ENCODE peak calls at places on chromosomes 1 and 21, in five cellular contexts. One of them, this sample, is unnamed. For H3K27me3, the result is how much of the 10 kb centered on the place peaks cover.

GRCh38 chr1:115266729-115267421 is 71.2 kb downstream of the NGF start:
- DNase-seq in mammary epithelial cell: peak
- DNase-seq in neuronal stem cell: no peak
- DNase-seq in GM23338: no peak
- DNase-seq in neural progenitor cell: no peak
- DNase-seq in this sample: no peak

GRCh38 chr1:178275553-178275952 is 181.6 kb downstream of the RASAL2 start:
- DNase-seq in mammary epithelial cell: no peak
- DNase-seq in neural progenitor cell: no peak
- DNase-seq in neuronal stem cell: no peak
- DNase-seq in GM23338: no peak
- DNase-seq in this sample: no peak

GRCh38 chr1:41919764-41920397 is 1.2 kb upstream of the HIVEP3 start:
- DNase-seq in GM23338: peak
- DNase-seq in mammary epithelial cell: no peak
- DNase-seq in neural progenitor cell: peak
- DNase-seq in neuronal stem cell: no peak
- DNase-seq in this sample: peak

GRCh38 chr1:206978259-206978658 is 8.0 kb upstream of the FCAMR start:
- DNase-seq in neural progenitor cell: no peak
- DNase-seq in mammary epithelial cell: no peak
- DNase-seq in GM23338: no peak
- DNase-seq in neuronal stem cell: no peak
- DNase-seq in this sample: no peak

GRCh38 chr1:157782946-157783345 is 6.0 kb upstream of the FCRL2 start:
- DNase-seq in neuronal stem cell: no peak
- DNase-seq in mammary epithelial cell: no peak
- DNase-seq in neural progenitor cell: no peak
- DNase-seq in GM23338: no peak
- DNase-seq in this sample: peak

GRCh38 chr1:32876341-32877210 is 5.9 kb upstream of the FNDC5 start:
- DNase-seq in mammary epithelial cell: no peak
- DNase-seq in neuronal stem cell: no peak
- DNase-seq in GM23338: peak
- DNase-seq in neural progenitor cell: peak
- DNase-seq in this sample: peak

GRCh38 chr1:37946703-37947360 is at the start of gene INPP5B:
- DNase-seq in GM23338: peak
- DNase-seq in neural progenitor cell: peak
- DNase-seq in neuronal stem cell: peak
- DNase-seq in mammary epithelial cell: no peak
- DNase-seq in this sample: peak

GRCh38 chr1:196723325-196724185 is 51.1 kb upstream of the CFHR3 start:
- DNase-seq in neuronal stem cell: peak
- DNase-seq in GM23338: peak
- DNase-seq in neural progenitor cell: peak
- DNase-seq in mammary epithelial cell: peak
- DNase-seq in this sample: peak

GRCh38 chr1:41623736-41624135 is 139.3 kb upstream of the EDN2 start:
- DNase-seq in neuronal stem cell: no peak
- DNase-seq in GM23338: no peak
- DNase-seq in neural progenitor cell: no peak
- DNase-seq in mammary epithelial cell: no peak
- DNase-seq in this sample: no peak

GRCh38 chr1:174013864-174014418 is 8.2 kb downstream of the RC3H1 start:
- DNase-seq in GM23338: no peak
- DNase-seq in neural progenitor cell: no peak
- DNase-seq in neuronal stem cell: no peak
- DNase-seq in mammary epithelial cell: peak
- DNase-seq in this sample: no peak

GRCh38 chr1:154987326-154987725 is 4.2 kb downstream of the FLAD1 start:
- DNase-seq in neural progenitor cell: no peak
- DNase-seq in mammary epithelial cell: no peak
- DNase-seq in neuronal stem cell: no peak
- DNase-seq in GM23338: no peak
- DNase-seq in this sample: no peak

GRCh38 chr1:110035236-110035752 is 870 bp downstream of the STRIP1 start:
- DNase-seq in GM23338: peak
- DNase-seq in neural progenitor cell: no peak
- DNase-seq in mammary epithelial cell: peak
- DNase-seq in neuronal stem cell: peak
- DNase-seq in this sample: no peak

GRCh38 chr1:77925536-77925935 is 37.1 kb downstream of the NEXN start:
- DNase-seq in neuronal stem cell: no peak
- DNase-seq in neural progenitor cell: no peak
- DNase-seq in mammary epithelial cell: no peak
- DNase-seq in GM23338: no peak
- DNase-seq in this sample: no peak

GRCh38 chr1:108200627-108201106 is 524 bp upstream of the SLC25A24 start:
- DNase-seq in mammary epithelial cell: peak
- DNase-seq in neuronal stem cell: no peak
- DNase-seq in neural progenitor cell: peak
- DNase-seq in GM23338: peak
- DNase-seq in this sample: peak

GRCh38 chr21:25638634-25639166 is 358 bp upstream of the JAM2 start:
- DNase-seq in mammary epithelial cell: no peak
- DNase-seq in neural progenitor cell: no peak
- DNase-seq in GM23338: no peak
- DNase-seq in neuronal stem cell: peak
- DNase-seq in this sample: no peak

GRCh38 chr1:68379085-68379478 is 70.7 kb downstream of the RPE65 start:
- DNase-seq in neural progenitor cell: no peak
- DNase-seq in GM23338: no peak
- DNase-seq in mammary epithelial cell: peak
- DNase-seq in neuronal stem cell: no peak
- DNase-seq in this sample: no peak

GRCh38 chr1:241992734-241993133 is 6.2 kb downstream of the MAP1LC3C start:
- DNase-seq in mammary epithelial cell: peak
- DNase-seq in neuronal stem cell: no peak
- DNase-seq in neural progenitor cell: no peak
- DNase-seq in GM23338: no peak
- DNase-seq in this sample: no peak

GRCh38 chr21:26587621-26588260 is 14.7 kb upstream of the CYYR1 start:
- DNase-seq in neural progenitor cell: no peak
- DNase-seq in neuronal stem cell: no peak
- DNase-seq in mammary epithelial cell: peak
- DNase-seq in GM23338: no peak
- DNase-seq in this sample: no peak

GRCh38 chr1:92961131-92961895 is at the start of gene DIPK1A:
- DNase-seq in GM23338: peak
- DNase-seq in mammary epithelial cell: peak
- DNase-seq in neural progenitor cell: peak
- DNase-seq in neuronal stem cell: peak
- DNase-seq in this sample: peak

GRCh38 chr1:17027403-17027802 is 15.7 kb upstream of the ATP13A2 start:
- DNase-seq in neuronal stem cell: no peak
- DNase-seq in mammary epithelial cell: no peak
- DNase-seq in neural progenitor cell: no peak
- DNase-seq in GM23338: no peak
- DNase-seq in this sample: no peak

GRCh38 chr1:228151170-228151513 is 1.4 kb downstream of the GJC2 start:
- DNase-seq in neural progenitor cell: no peak
- DNase-seq in neuronal stem cell: no peak
- DNase-seq in GM23338: no peak
- DNase-seq in mammary epithelial cell: no peak
- DNase-seq in this sample: no peak

GRCh38 chr1:228150458-228151169 is 884 bp downstream of the GJC2 start:
- DNase-seq in mammary epithelial cell: no peak
- DNase-seq in GM23338: no peak
- DNase-seq in neural progenitor cell: no peak
- DNase-seq in neuronal stem cell: no peak
- DNase-seq in this sample: no peak

GRCh38 chr1:228151526-228151925 is 1.8 kb downstream of the GJC2 start:
- DNase-seq in neuronal stem cell: no peak
- DNase-seq in GM23338: no peak
- DNase-seq in mammary epithelial cell: no peak
- DNase-seq in neural progenitor cell: no peak
- DNase-seq in this sample: no peak

GRCh38 chr1:228152918-228153258 is 3.2 kb downstream of the GJC2 start:
- DNase-seq in neuronal stem cell: no peak
- DNase-seq in GM23338: no peak
- DNase-seq in mammary epithelial cell: no peak
- DNase-seq in neural progenitor cell: no peak
- DNase-seq in this sample: no peak

DNA sequence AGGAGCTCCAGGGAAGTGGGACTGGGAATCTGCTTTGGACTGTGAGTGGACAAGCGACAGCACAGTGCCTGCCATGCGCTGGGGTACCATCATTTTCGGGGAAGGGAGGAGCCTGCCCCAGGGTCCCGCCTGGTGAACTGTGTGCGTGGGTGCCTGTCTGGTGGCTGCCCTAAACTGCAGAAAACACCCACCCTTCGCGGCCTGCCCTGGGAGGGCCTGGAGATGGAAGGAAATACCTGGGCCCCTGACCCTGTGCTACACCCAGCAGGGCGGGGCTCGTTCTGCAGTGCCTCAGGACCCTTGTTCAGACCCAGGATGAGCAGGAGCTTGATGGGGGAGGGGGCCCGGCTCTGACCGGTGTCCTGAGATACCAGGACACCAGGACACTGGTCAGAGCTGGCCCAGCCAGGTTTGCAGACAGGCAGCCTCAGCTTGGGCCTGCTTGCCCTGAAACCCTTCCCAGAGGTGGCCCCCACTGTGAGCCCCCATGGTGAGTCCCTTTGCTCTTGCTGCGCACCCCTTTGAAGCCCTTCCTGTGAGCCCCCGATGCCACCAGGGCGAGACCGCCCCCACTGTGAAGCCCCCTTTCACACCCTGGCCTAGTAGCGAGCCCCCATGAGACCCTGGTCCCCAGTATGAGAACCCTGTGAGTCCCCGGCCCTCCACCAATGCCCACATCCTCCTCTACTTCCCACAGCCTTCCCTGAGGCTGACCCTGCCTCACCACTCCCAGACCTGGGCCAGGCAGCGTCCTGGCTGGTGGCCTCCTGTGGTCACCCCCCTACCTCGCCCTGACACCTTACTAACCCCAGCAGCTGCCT is 2.6 kb downstream of the GJC2 start:
- DNase-seq in GM23338: no peak
- DNase-seq in mammary epithelial cell: no peak
- DNase-seq in neural progenitor cell: no peak
- DNase-seq in neuronal stem cell: no peak
- DNase-seq in this sample: no peak
- H3K27ac ChIP-seq in GM23338: no peak
- H3K27ac ChIP-seq in mammary epithelial cell: no peak
- H3K27ac ChIP-seq in neural progenitor cell: no peak
- H3K27ac ChIP-seq in neuronal stem cell: no peak
- H3K27ac ChIP-seq in this sample: no peak

DNA sequence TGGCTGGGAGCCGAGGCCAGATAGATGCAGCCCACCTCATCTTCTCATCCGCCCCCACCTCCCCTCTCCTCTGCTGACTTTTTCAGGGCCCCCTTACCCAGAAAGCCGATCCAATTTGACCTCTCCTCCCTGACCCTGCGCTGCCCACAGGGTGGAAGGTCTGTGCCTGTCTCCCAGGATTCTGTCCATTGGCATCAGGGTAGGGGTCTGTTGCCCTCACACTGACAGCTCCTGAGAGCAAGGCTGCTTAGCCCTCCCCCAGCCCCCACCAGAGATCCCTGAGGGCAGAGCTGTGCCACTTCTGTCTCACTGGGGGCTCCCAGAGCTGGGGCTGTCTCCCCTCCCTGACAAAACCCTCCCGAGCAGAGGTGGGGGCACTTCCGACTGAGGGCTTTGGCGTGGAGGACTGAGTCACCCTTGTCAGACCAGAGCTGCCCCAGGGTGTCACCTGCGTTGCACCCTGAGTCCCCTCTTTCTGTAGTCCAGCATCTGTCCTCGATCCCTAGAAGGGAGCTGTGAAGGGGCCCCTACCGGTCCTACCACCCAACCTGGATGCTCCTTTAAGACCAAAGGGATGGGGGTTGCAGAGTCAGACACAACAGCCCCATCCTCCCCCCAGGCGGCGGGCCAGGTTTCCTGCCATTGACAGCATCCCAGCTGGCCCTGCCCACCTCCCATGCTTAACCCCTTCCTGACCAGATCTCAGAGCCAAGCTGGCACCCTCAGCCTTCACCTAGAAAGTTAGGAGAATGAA is 2.4 kb upstream of the FAM110D start:
- DNase-seq in GM23338: peak
- DNase-seq in mammary epithelial cell: no peak
- DNase-seq in neuronal stem cell: no peak
- DNase-seq in neural progenitor cell: no peak
- DNase-seq in this sample: no peak
- H3K27me3 ChIP-seq in GM23338: half or more
- H3K27me3 ChIP-seq in mammary epithelial cell: under half
- H3K27me3 ChIP-seq in neuronal stem cell: under half
- H3K27me3 ChIP-seq in neural progenitor cell: half or more
- H3K27me3 ChIP-seq in this sample: under half

GRCh38 chr1:58764294-58764978 is 19.4 kb downstream of the JUN start:
- DNase-seq in GM23338: no peak
- DNase-seq in neuronal stem cell: no peak
- DNase-seq in mammary epithelial cell: peak
- DNase-seq in neural progenitor cell: no peak
- DNase-seq in this sample: no peak

GRCh38 chr1:58762806-58763205 is 21.0 kb downstream of the JUN start:
- DNase-seq in neural progenitor cell: no peak
- DNase-seq in neuronal stem cell: no peak
- DNase-seq in GM23338: no peak
- DNase-seq in mammary epithelial cell: peak
- DNase-seq in this sample: no peak

GRCh38 chr1:58765016-58765415 is 18.8 kb downstream of the JUN start:
- DNase-seq in neuronal stem cell: no peak
- DNase-seq in mammary epithelial cell: no peak
- DNase-seq in GM23338: no peak
- DNase-seq in neural progenitor cell: no peak
- DNase-seq in this sample: no peak

GRCh38 chr1:58767143-58767542 is 16.7 kb downstream of the JUN start:
- DNase-seq in neural progenitor cell: no peak
- DNase-seq in neuronal stem cell: no peak
- DNase-seq in mammary epithelial cell: no peak
- DNase-seq in GM23338: no peak
- DNase-seq in this sample: no peak

GRCh38 chr1:58763214-58763613 is 20.6 kb downstream of the JUN start:
- DNase-seq in mammary epithelial cell: peak
- DNase-seq in neuronal stem cell: no peak
- DNase-seq in GM23338: no peak
- DNase-seq in neural progenitor cell: no peak
- DNase-seq in this sample: no peak
- H2AFZ ChIP-seq in mammary epithelial cell: peak
- H2AFZ ChIP-seq in neuronal stem cell: no peak
- H2AFZ ChIP-seq in GM23338: peak
- H2AFZ ChIP-seq in neural progenitor cell: no peak
- H2AFZ ChIP-seq in this sample: no peak

DNA sequence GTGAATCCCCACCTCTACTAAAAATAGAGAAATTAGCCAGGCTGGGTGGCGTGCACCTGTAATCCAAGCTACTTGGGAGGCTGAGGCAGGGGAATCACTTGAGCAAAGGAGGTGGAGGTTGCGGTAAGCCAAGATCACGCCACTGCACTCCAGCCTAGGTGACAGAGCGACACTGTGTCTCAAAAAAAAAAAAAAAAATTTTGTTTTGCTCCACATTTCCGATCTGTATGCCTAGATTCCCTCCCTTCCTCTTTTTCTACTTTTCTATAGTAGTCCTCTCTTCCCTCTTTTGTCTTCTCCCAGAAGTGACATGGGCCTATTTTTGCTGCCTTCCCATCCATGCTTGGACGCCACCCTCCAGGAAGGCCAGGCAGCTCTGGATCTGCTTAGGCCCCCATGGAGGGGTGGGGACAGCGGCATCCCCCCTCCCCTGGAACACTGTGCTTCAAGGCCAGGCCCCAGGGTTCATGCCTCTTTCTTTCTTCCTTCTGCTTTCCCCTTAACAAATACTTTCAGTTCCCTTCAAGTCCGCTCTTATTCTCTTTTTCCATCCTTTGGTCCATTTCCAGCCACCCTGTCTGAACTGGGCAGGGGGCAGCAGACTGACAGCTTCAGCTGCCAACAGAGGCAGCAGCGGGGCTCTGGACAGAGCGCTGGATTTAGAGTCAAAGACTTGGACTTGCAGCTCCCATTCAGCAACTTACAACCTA is 890 bp upstream of the CD244 start:
- DNase-seq in GM23338: no peak
- DNase-seq in mammary epithelial cell: no peak
- DNase-seq in neural progenitor cell: no peak
- DNase-seq in neuronal stem cell: no peak
- DNase-seq in this sample: no peak
- H3K27ac ChIP-seq in GM23338: no peak
- H3K27ac ChIP-seq in mammary epithelial cell: no peak
- H3K27ac ChIP-seq in neural progenitor cell: no peak
- H3K27ac ChIP-seq in neuronal stem cell: no peak
- H3K27ac ChIP-seq in this sample: no peak